ENCODE peak calls at places on chromosome 9, in six cellular contexts. B is tibial nerve; D is PC-9; A is amniotic stem cell; P is HT1080; R is activated T-cell treated with anti-CD3 and anti-CD28 coated beads, Interleukin-2, amount 50 U/mL, for 1 hour. O is an unnamed sample.

GRCh38 chr9:76866689-76867088 is 39.2 kb downstream of the PRUNE2 start:
- DNase-seq in A (peak), P (peak), D (peak), B (no peak), R (no peak), O (peak)

GRCh38 chr9:20472646-20473045 is 149.7 kb downstream of the MLLT3 start:
- DNase-seq in A (no peak), P (no peak), R (no peak), B (no peak), D (no peak), O (no peak)

GRCh38 chr9:79430599-79430998 is 141.2 kb upstream of the TLE4 start:
- DNase-seq in A (no peak), D (no peak), R (no peak), P (no peak), B (no peak), O (no peak)

GRCh38 chr9:136674786-136675349 is 12.2 kb downstream of the EGFL7 start:
- DNase-seq in A (no peak), D (no peak), R (no peak), P (no peak), B (no peak), O (no peak)

GRCh38 chr9:124551472-124552339 is 44.5 kb upstream of the NR5A1 start:
- DNase-seq in D (peak), B (no peak), P (peak), A (no peak), R (no peak), O (peak)

GRCh38 chr9:18668944-18669343 is 195.0 kb downstream of the ADAMTSL1 start:
- DNase-seq in P (no peak), A (no peak), B (no peak), D (no peak), R (no peak), O (no peak)

GRCh38 chr9:129596541-129597328 is 24.2 kb downstream of the C9orf50 start:
- DNase-seq in P (no peak), R (no peak), A (no peak), D (no peak), B (peak), O (no peak)

GRCh38 chr9:98364042-98364441 is 108.6 kb upstream of the TBC1D2 start:
- DNase-seq in D (no peak), R (no peak), A (no peak), B (no peak), P (no peak), O (no peak)

GRCh38 chr9:133737071-133737773 is 930 bp downstream of the SARDH start:
- DNase-seq in D (no peak), B (no peak), R (no peak), A (no peak), P (no peak), O (no peak)

GRCh38 chr9:15349892-15350761 is 43.1 kb upstream of the TTC39B start:
- DNase-seq in R (no peak), D (peak), A (no peak), B (no peak), P (peak), O (peak)

GRCh38 chr9:127975376-127976315 is 5.1 kb downstream of the EEIG1 start:
- DNase-seq in A (no peak), B (no peak), P (no peak), R (peak), D (no peak), O (no peak)

GRCh38 chr9:128920381-128921058 is at the start of gene PHYHD1:
- DNase-seq in R (no peak), D (no peak), B (peak), P (no peak), A (no peak), O (no peak)

GRCh38 chr9:121852241-121852640 is 200.8 kb downstream of the DAB2IP start:
- DNase-seq in A (no peak), P (no peak), B (no peak), D (no peak), R (no peak), O (no peak)

GRCh38 chr9:14051459-14051858 is 262.5 kb downstream of the NFIB start:
- DNase-seq in P (no peak), B (no peak), A (no peak), D (no peak), R (no peak), O (peak)

GRCh38 chr9:137350696-137351584 is 48.9 kb upstream of the NRARP start:
- DNase-seq in B (no peak), D (no peak), A (no peak), P (no peak), R (no peak), O (no peak)

GRCh38 chr9:119370816-119371215 is 1.6 kb upstream of the BRINP1 start:
- DNase-seq in D (no peak), A (no peak), P (peak), R (no peak), B (no peak), O (peak)

GRCh38 chr9:14313951-14314423 is at the start of gene NFIB:
- DNase-seq in B (peak), R (no peak), P (peak), D (no peak), A (no peak), O (peak)

GRCh38 chr9:110897899-110898298 is 140.4 kb downstream of the LPAR1 start:
- DNase-seq in A (no peak), R (no peak), D (no peak), B (no peak), P (no peak), O (no peak)

GRCh38 chr9:87713278-87713989 is 12.5 kb upstream of the CTSL start:
- DNase-seq in D (peak), P (peak), A (peak), B (peak), R (no peak), O (peak)

GRCh38 chr9:95284667-95285066 is 32.8 kb downstream of the FANCC start:
- DNase-seq in P (no peak), A (no peak), R (no peak), B (no peak), D (no peak), O (no peak)

GRCh38 chr9:128940271-128940921 is 7.0 kb downstream of the DOLK start:
- DNase-seq in P (no peak), B (no peak), A (no peak), D (no peak), R (no peak), O (no peak)

GRCh38 chr9:129166962-129167557 is 11.0 kb downstream of the IER5L start:
- DNase-seq in B (no peak), A (peak), R (no peak), D (peak), P (peak), O (peak)

GRCh38 chr9:99820330-99821186 is 1.1 kb upstream of the NR4A3 start:
- DNase-seq in A (peak), R (no peak), B (no peak), D (peak), P (peak), O (peak)

GRCh38 chr9:118290116-118290515 is 585.9 kb downstream of the TLR4 start:
- DNase-seq in A (no peak), P (no peak), B (no peak), D (no peak), R (no peak), O (no peak)

GRCh38 chr9:71762900-71763653 is 5.2 kb downstream of the CEMIP2 start:
- DNase-seq in P (peak), D (peak), A (peak), R (no peak), B (no peak), O (peak)

O was measured in mammary epithelial cell.